ENCODE peak calls at places on chromosomes 13 and 19, in six cellular contexts. J is stimulated activated CD8-positive, alpha-beta memory T cell treated with anti-CD3 and anti-CD28 coated beads, Interleukin-7, amount 100 ng/mL, for 1 hour; K is GM04504; Q is omental fat pad; Y is left lung; H is astrocyte of the spinal cord. F is an unnamed sample.

GRCh38 chr19:39599116-39599515 is 3.2 kb upstream of the LGALS13 start:
- DNase-seq in J (no peak), K (peak), Q (no peak), Y (no peak), H (peak), F (no peak)

GRCh38 chr13:33744589-33745369 is 73.2 kb upstream of the RFC3 start:
- DNase-seq in J (no peak), K (no peak), Q (no peak), Y (no peak), H (no peak), F (no peak)

GRCh38 chr19:13087795-13088537 is 14.7 kb downstream of the LYL1 start:
- DNase-seq in J (no peak), K (no peak), Q (no peak), Y (no peak), H (no peak), F (no peak)

GRCh38 chr19:15995536-15995935 is 46.7 kb downstream of the OR10H4 start:
- DNase-seq in J (no peak), K (no peak), Q (no peak), Y (no peak), H (no peak), F (no peak)

GRCh38 chr13:112934075-112934474 is 34.9 kb upstream of the MCF2L start:
- DNase-seq in J (no peak), K (no peak), Q (no peak), Y (no peak), H (no peak), F (no peak)

GRCh38 chr19:47186337-47187022 is 44.5 kb downstream of the BBC3 start:
- DNase-seq in J (peak), K (no peak), Q (no peak), Y (no peak), H (no peak), F (no peak)

GRCh38 chr19:35429698-35430097 is 18.4 kb upstream of the FFAR2 start:
- DNase-seq in J (no peak), K (no peak), Q (no peak), Y (no peak), H (no peak), F (no peak)

GRCh38 chr19:52391135-52391534 is 6.5 kb upstream of the ZNF528 start:
- DNase-seq in J (no peak), K (no peak), Q (no peak), Y (no peak), H (no peak), F (no peak)

GRCh38 chr13:108269601-108270328 is at the start of gene TNFSF13B:
- DNase-seq in J (no peak), K (peak), Q (no peak), Y (peak), H (peak), F (no peak)

GRCh38 chr19:49374665-49375434 is 11.2 kb downstream of the DKKL1 start:
- DNase-seq in J (no peak), K (no peak), Q (no peak), Y (no peak), H (no peak), F (no peak)

GRCh38 chr19:43519436-43520088 is 7.4 kb downstream of the ETHE1 start:
- DNase-seq in J (peak), K (peak), Q (peak), Y (peak), H (peak), F (peak)

GRCh38 chr19:44590245-44591059 is 22.9 kb upstream of the IGSF23 start:
- DNase-seq in J (no peak), K (no peak), Q (no peak), Y (no peak), H (no peak), F (no peak)

GRCh38 chr19:1098177-1099051 is 3.2 kb upstream of the POLR2E start:
- DNase-seq in J (no peak), K (no peak), Q (no peak), Y (no peak), H (no peak), F (no peak)